ENCODE peak calls at places on chromosomes 12 and 14, in eight cellular contexts. One of them, this sample, is unnamed.

GRCh38 chr14:32382704-32383103 is 53.6 kb downstream of the AKAP6 start:
- DNase-seq in SW480: peak; percentile 48
- DNase-seq in NCI-H460: peak; percentile 24
- DNase-seq in EH: peak; percentile 48
- DNase-seq in effector CD4-positive, alpha-beta T cell: no peak
- DNase-seq in AG04450: no peak
- DNase-seq in mammary epithelial cell: peak; percentile 41
- DNase-seq in GM23248: peak; percentile 53
- DNase-seq in this sample: peak; percentile 52

GRCh38 chr14:63766616-63767015 is 38.8 kb upstream of the SGPP1 start:
- DNase-seq in SW480: no peak
- DNase-seq in NCI-H460: no peak
- DNase-seq in EH: no peak
- DNase-seq in effector CD4-positive, alpha-beta T cell: no peak
- DNase-seq in AG04450: no peak
- DNase-seq in mammary epithelial cell: no peak
- DNase-seq in GM23248: no peak
- DNase-seq in this sample: peak; percentile 10

GRCh38 chr12:10663869-10664268 is 10.0 kb downstream of the STYK1 start:
- DNase-seq in SW480: no peak
- DNase-seq in NCI-H460: no peak
- DNase-seq in EH: no peak
- DNase-seq in effector CD4-positive, alpha-beta T cell: no peak
- DNase-seq in AG04450: no peak
- DNase-seq in mammary epithelial cell: no peak
- DNase-seq in GM23248: no peak
- DNase-seq in this sample: no peak

GRCh38 chr14:99136401-99136800 is 135.6 kb downstream of the BCL11B start:
- DNase-seq in SW480: no peak
- DNase-seq in NCI-H460: no peak
- DNase-seq in EH: no peak
- DNase-seq in effector CD4-positive, alpha-beta T cell: no peak
- DNase-seq in AG04450: no peak
- DNase-seq in mammary epithelial cell: no peak
- DNase-seq in GM23248: no peak
- DNase-seq in this sample: no peak

GRCh38 chr14:82414853-82415539 is 881.3 kb upstream of the SEL1L start:
- DNase-seq in SW480: no peak
- DNase-seq in NCI-H460: no peak
- DNase-seq in EH: no peak
- DNase-seq in effector CD4-positive, alpha-beta T cell: no peak
- DNase-seq in AG04450: no peak
- DNase-seq in mammary epithelial cell: no peak
- DNase-seq in GM23248: no peak
- DNase-seq in this sample: no peak

GRCh38 chr12:14836336-14837210 is 6.8 kb downstream of the ART4 start:
- DNase-seq in SW480: peak; percentile 45
- DNase-seq in NCI-H460: peak; percentile 43
- DNase-seq in EH: peak; percentile 93
- DNase-seq in effector CD4-positive, alpha-beta T cell: no peak
- DNase-seq in AG04450: peak; percentile 38
- DNase-seq in mammary epithelial cell: peak; percentile 84
- DNase-seq in GM23248: peak; percentile 92
- DNase-seq in this sample: peak; percentile 51

GRCh38 chr12:2795291-2796186 is 769 bp downstream of the FKBP4 start:
- DNase-seq in SW480: peak; percentile 51
- DNase-seq in NCI-H460: peak; percentile 43
- DNase-seq in EH: peak; percentile 69
- DNase-seq in effector CD4-positive, alpha-beta T cell: peak; percentile 63
- DNase-seq in AG04450: no peak
- DNase-seq in mammary epithelial cell: peak; percentile 40
- DNase-seq in GM23248: peak; percentile 83
- DNase-seq in this sample: peak; percentile 48

GRCh38 chr12:4120316-4120920 is 153.1 kb upstream of the CCND2 start:
- DNase-seq in SW480: no peak
- DNase-seq in NCI-H460: no peak
- DNase-seq in EH: no peak
- DNase-seq in effector CD4-positive, alpha-beta T cell: no peak
- DNase-seq in AG04450: no peak
- DNase-seq in mammary epithelial cell: no peak
- DNase-seq in GM23248: no peak
- DNase-seq in this sample: no peak

GRCh38 chr14:101225116-101225728 is 321.7 kb upstream of the RTL1 start:
- DNase-seq in SW480: no peak
- DNase-seq in NCI-H460: no peak
- DNase-seq in EH: no peak
- DNase-seq in effector CD4-positive, alpha-beta T cell: no peak
- DNase-seq in AG04450: no peak
- DNase-seq in mammary epithelial cell: no peak
- DNase-seq in GM23248: no peak
- DNase-seq in this sample: no peak

GRCh38 chr14:67571991-67572323 is 28.1 kb downstream of the PIGH start:
- DNase-seq in SW480: no peak
- DNase-seq in NCI-H460: no peak
- DNase-seq in EH: no peak
- DNase-seq in effector CD4-positive, alpha-beta T cell: no peak
- DNase-seq in AG04450: no peak
- DNase-seq in mammary epithelial cell: no peak
- DNase-seq in GM23248: no peak
- DNase-seq in this sample: no peak

GRCh38 chr12:5295151-5295550 is 136.8 kb upstream of the NTF3 start:
- DNase-seq in SW480: no peak
- DNase-seq in NCI-H460: no peak
- DNase-seq in EH: peak; percentile 40
- DNase-seq in effector CD4-positive, alpha-beta T cell: no peak
- DNase-seq in AG04450: no peak
- DNase-seq in mammary epithelial cell: peak; percentile 32
- DNase-seq in GM23248: peak; percentile 62
- DNase-seq in this sample: no peak

GRCh38 chr12:90858261-90858660 is 96.7 kb downstream of the CCER1 start:
- DNase-seq in SW480: peak; percentile 28
- DNase-seq in NCI-H460: no peak
- DNase-seq in EH: no peak
- DNase-seq in effector CD4-positive, alpha-beta T cell: no peak
- DNase-seq in AG04450: no peak
- DNase-seq in mammary epithelial cell: peak; percentile 43
- DNase-seq in GM23248: no peak
- DNase-seq in this sample: peak; percentile 55

GRCh38 chr12:54372113-54372806 is 8.0 kb upstream of the GPR84 start:
- DNase-seq in SW480: no peak
- DNase-seq in NCI-H460: no peak
- DNase-seq in EH: no peak
- DNase-seq in effector CD4-positive, alpha-beta T cell: no peak
- DNase-seq in AG04450: no peak
- DNase-seq in mammary epithelial cell: no peak
- DNase-seq in GM23248: no peak
- DNase-seq in this sample: no peak

GRCh38 chr12:107760207-107760816 is 625 bp downstream of the PRDM4 start:
- DNase-seq in SW480: peak; percentile 7
- DNase-seq in NCI-H460: no peak
- DNase-seq in EH: peak; percentile 29
- DNase-seq in effector CD4-positive, alpha-beta T cell: no peak
- DNase-seq in AG04450: no peak
- DNase-seq in mammary epithelial cell: peak; percentile 21
- DNase-seq in GM23248: peak; percentile 52
- DNase-seq in this sample: no peak

GRCh38 chr14:91985008-91985407 is 37.5 kb upstream of the FBLN5 start:
- DNase-seq in SW480: no peak
- DNase-seq in NCI-H460: no peak
- DNase-seq in EH: peak; percentile 85
- DNase-seq in effector CD4-positive, alpha-beta T cell: no peak
- DNase-seq in AG04450: peak; percentile 24
- DNase-seq in mammary epithelial cell: peak; percentile 3
- DNase-seq in GM23248: peak; percentile 74
- DNase-seq in this sample: no peak